ENCODE peak calls at places on chromosomes 16 and 17, in seven cellular contexts. T is RWPE1, E is T-helper 17 cell, W is HFF-Myc, X is HEK293T, K is left ventricle myocardium inferior, J is ureter. C is an unnamed sample.

GRCh38 chr17:1449412-1449967 is 6.5 kb downstream of the CRK start:
- DNase-seq in T (no peak), J (no peak), E (no peak), K (no peak), X (no peak), W (no peak), C (no peak)

GRCh38 chr17:57849163-57849873 is 526 bp downstream of the MRPS23 start:
- DNase-seq in J (no peak), K (no peak), T (no peak), E (no peak), W (no peak), X (no peak), C (no peak)

GRCh38 chr16:27829975-27830374 is 233.5 kb downstream of the GSG1L start:
- DNase-seq in T (no peak), X (no peak), E (no peak), K (no peak), W (no peak), J (no peak), C (no peak)

GRCh38 chr17:27462149-27462548 is 5.9 kb downstream of the KSR1 start:
- DNase-seq in T (no peak), X (no peak), K (no peak), W (no peak), J (no peak), E (no peak), C (no peak)

GRCh38 chr16:67068212-67068753 is 39.3 kb downstream of the CBFB start:
- DNase-seq in W (no peak), K (no peak), J (no peak), X (no peak), E (no peak), T (no peak), C (no peak)

GRCh38 chr17:66682293-66682692 is 152.6 kb upstream of the CACNG5 start:
- DNase-seq in T (no peak), K (no peak), X (no peak), J (no peak), W (no peak), E (no peak), C (no peak)

GRCh38 chr17:17837966-17838962 is 1.5 kb upstream of the SREBF1 start:
- DNase-seq in W (no peak), K (peak; percentile 74), E (no peak), J (peak; percentile 84), X (no peak), T (no peak), C (no peak)

GRCh38 chr17:39626671-39627169 is at the start of gene PPP1R1B:
- DNase-seq in K (no peak), X (no peak), J (no peak), W (no peak), E (no peak), T (no peak), C (no peak)

GRCh38 chr16:88922114-88922825 is 54.7 kb downstream of the CBFA2T3 start:
- DNase-seq in K (peak; percentile 89), J (peak; percentile 81), X (no peak), W (peak; percentile 29), T (peak; percentile 75), E (no peak), C (no peak)

C was measured in AML-193.